ENCODE peak calls at places on chromosomes 2 and 18, in four cellular contexts. E is HL-60, J is thoracic aorta, B is tibial artery. O is an unnamed sample. For H3K27me3, the result is how much of the 10 kb centered on the place peaks cover.

GRCh38 chr2:173350383-173350782 is 4.3 kb upstream of the CDCA7 start:
- DNase-seq in E (no peak), J (no peak), B (no peak), O (no peak)

GRCh38 chr2:227152093-227152766 is 11.8 kb downstream of the COL4A4 start:
- DNase-seq in E (no peak), J (no peak), B (no peak), O (no peak)

GRCh38 chr2:227783404-227784138 is 30.1 kb upstream of the CCL20 start:
- DNase-seq in E (no peak), J (no peak), B (no peak), O (peak)

GRCh38 chr2:10680957-10681356 is 8.8 kb downstream of the NOL10 start:
- DNase-seq in E (no peak), J (no peak), B (no peak), O (no peak)

GRCh38 chr2:8279506-8279905 is 402.4 kb upstream of the ID2 start:
- DNase-seq in E (no peak), J (no peak), B (no peak), O (no peak)

GRCh38 chr2:215883799-215884198 is 129.6 kb downstream of the MREG start:
- DNase-seq in E (no peak), J (no peak), B (no peak), O (no peak)

GRCh38 chr18:77106331-77106730 is 26.3 kb downstream of the MBP start:
- DNase-seq in E (peak), J (no peak), B (no peak), O (no peak)

GRCh38 chr2:224793961-224794360 is 77.8 kb upstream of the CCDC195 start:
- DNase-seq in E (no peak), J (no peak), B (no peak), O (no peak)

GRCh38 chr18:25350561-25351201 is 1.3 kb downstream of the ZNF521 start:
- DNase-seq in E (no peak), J (no peak), B (peak), O (peak)

GRCh38 chr2:43129254-43129653 is 97.2 kb downstream of the ZFP36L2 start:
- DNase-seq in E (peak), J (no peak), B (no peak), O (no peak)

GRCh38 chr2:206105038-206105437 is 19.1 kb upstream of the INO80D start:
- DNase-seq in E (no peak), J (no peak), B (no peak), O (no peak)
- TF ChIP-seq CTCF in E (no peak), J (no peak), B (no peak), O (no peak)

DNA sequence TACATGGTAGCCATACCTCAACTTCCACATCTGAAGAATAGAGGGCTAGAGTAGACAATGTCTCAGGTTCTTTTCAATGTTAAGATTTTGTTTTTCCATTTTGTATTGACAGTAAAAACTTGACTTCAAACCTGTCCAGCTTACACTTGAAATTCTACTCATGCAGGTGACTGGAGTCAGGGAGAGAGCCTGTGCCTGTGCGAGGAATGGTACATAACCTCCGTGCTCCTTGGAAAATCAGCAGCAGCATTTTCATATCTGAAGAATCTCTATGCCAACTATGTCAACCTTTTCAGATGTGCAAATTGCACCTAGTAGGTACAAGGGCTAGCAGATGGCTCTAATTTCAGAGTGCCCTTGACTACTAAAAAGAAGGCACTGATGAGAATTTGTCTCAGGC is 2.1 kb downstream of the PLA2R1 start:
- DNase-seq in E (no peak), J (no peak), B (no peak), O (no peak)
- H3K27me3 ChIP-seq in E (under half), J (under half), B (under half), O (under half)

GRCh38 chr2:191012346-191012745 is 1.6 kb downstream of the STAT1 start:
- DNase-seq in E (no peak), J (no peak), B (no peak), O (no peak)

GRCh38 chr2:191012845-191013616 is 940 bp downstream of the STAT1 start:
- DNase-seq in E (peak), J (no peak), B (no peak), O (no peak)

GRCh38 chr2:191013876-191014652 is at the start of gene STAT1:
- DNase-seq in E (peak), J (peak), B (peak), O (peak)

GRCh38 chr2:191014653-191015020 is 666 bp upstream of the STAT1 start:
- DNase-seq in E (no peak), J (no peak), B (no peak), O (no peak)

GRCh38 chr2:191013617-191013875 is 425 bp downstream of the STAT1 start:
- DNase-seq in E (peak), J (no peak), B (no peak), O (no peak)
- TF ChIP-seq CTCF in E (no peak), J (no peak), B (no peak), O (peak)

DNA sequence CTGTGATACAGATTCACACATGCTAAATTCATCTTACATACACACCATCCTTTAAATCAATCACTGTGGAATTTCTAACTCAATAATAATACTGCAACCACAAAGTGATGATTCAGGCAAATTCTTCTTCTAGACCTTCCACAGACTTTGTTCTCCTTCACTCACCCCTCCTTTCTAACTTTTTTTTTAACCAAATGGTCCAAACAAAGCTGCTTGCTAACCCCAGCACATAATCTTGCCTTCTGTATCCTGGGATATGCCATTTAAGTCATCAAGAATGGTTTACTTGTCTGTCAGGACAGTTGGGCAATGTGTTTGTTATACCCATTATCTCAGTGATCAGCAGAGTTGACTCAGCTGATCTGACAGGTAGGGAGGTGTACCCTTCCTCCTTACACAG is 10.0 kb downstream of the SLC40A1 start:
- DNase-seq in E (no peak), J (no peak), B (no peak), O (no peak)
- H3K27me3 ChIP-seq in E (under half), J (under half), B (under half), O (under half)

DNA sequence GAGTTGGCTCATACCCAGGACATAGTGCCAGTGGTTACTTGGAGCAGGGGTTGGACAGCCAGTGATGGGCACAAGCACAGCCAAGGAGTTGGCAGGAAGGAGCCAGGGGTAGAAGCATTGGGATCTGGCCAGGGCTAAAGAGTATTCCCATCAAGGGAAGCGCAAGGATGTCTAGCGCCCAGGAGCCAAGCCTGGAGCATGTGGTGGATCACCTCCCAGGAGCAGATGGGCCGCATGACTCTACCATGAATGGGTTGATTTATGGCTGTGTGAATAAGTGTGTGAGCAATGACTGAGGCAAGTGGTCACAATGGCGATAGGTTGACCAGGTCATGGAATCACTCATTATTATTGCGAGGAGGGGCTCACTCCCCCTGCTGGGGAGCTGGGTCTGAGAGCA is 111.1 kb downstream of the FHOD3 start:
- DNase-seq in E (no peak), J (no peak), B (no peak), O (no peak)
- TF ChIP-seq CTCF in E (no peak), J (no peak), B (no peak), O (no peak)

DNA sequence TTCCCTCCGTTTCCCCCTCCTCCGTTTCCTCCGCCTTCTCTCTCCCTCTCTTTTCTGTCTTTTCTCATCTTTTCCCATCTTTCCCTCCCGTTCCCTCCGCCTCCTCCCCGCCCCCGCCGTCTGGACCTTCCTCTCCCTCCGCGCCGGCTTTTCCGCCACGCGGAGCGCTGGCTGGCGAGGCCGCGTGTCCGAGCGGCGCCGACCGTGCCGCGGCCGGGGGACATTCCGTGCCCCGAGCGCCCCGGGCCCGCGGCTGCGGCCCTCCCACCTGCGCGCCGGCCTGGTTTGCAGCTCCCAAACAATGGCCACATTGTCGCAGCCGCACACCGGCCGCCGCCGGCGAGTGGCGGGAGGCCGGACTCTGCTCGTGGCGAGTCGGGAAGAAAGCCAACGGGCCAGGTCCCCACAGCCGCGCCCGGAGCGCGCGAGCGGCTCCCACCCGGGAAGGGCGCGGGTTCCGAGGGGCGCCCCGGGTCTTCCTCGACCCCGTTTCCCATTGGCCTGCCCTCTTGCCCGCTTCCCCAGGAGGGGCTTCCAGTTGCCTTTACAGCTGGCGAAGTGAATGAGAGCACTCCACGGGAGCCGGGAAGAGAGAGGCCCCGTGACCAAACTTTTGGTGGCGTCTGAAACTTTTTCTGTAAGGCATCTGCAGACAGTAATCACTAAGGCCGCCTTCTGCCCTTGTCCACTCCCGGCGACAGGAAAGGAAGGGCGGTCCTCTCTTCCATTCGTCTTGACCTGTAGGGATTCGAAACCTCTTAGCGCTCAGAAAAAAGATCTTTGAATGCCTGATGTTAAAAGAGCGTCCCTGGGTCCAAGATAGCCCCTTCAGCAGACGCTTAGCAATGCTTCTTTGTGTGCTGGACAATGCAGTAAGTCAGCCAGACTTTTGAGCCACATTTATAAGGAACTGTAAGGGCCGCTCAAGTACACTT is 6.1 kb downstream of the GLI2 start:
- DNase-seq in E (no peak), J (no peak), B (peak), O (no peak)
- H3K27me3 ChIP-seq in E (half or more), J (under half), B (under half), O (under half)

GRCh38 chr2:28155071-28155470 is 237.6 kb upstream of the FOSL2 start:
- DNase-seq in E (no peak), J (no peak), B (no peak), O (no peak)

GRCh38 chr2:28150994-28151393 is 241.7 kb upstream of the FOSL2 start:
- DNase-seq in E (no peak), J (no peak), B (no peak), O (no peak)

GRCh38 chr2:28152585-28153284 is 239.9 kb upstream of the FOSL2 start:
- DNase-seq in E (no peak), J (no peak), B (no peak), O (no peak)

GRCh38 chr2:28153851-28154250 is 238.8 kb upstream of the FOSL2 start:
- DNase-seq in E (no peak), J (no peak), B (no peak), O (no peak)

GRCh38 chr2:28155627-28156026 is 237.0 kb upstream of the FOSL2 start:
- DNase-seq in E (no peak), J (no peak), B (no peak), O (no peak)
- TF ChIP-seq CTCF in E (peak), J (peak), B (peak), O (no peak)

GRCh38 chr18:8162797-8163196 is 446.4 kb upstream of the RAB12 start:
- DNase-seq in E (no peak), J (no peak), B (no peak), O (no peak)
- H3K27me3 ChIP-seq in E (under half), J (under half), B (under half), O (under half)